ENCODE peak calls at places on chromosomes 6 and 20, in ten cellular contexts. One of them, this sample, is unnamed.

GRCh38 chr6:79628466-79629288 is 2.5 kb upstream of the SH3BGRL2 start:
- DNase-seq in heart right ventricle: no peak
- DNase-seq in astrocyte of the spinal cord: no peak
- DNase-seq in stimulated activated CD4-positive, alpha-beta T cell treated with anti-CD3 and anti-CD28 coated beads, TNF-alpha, amount 100 ng/mL, for 1 hour: no peak
- DNase-seq in neural progenitor cell: no peak
- DNase-seq in stimulated activated CD8-positive, alpha-beta memory T cell treated with anti-CD3 and anti-CD28 coated beads, Interleukin-2, amount 100 ng/mL, for 1 hour: no peak
- DNase-seq in SK-N-SH: no peak
- DNase-seq in GM12865: no peak
- DNase-seq in uterus: no peak
- DNase-seq in dermis microvascular lymphatic vessel endothelial cell: no peak
- DNase-seq in this sample: no peak

GRCh38 chr20:17611540-17612286 is 41.8 kb downstream of the DSTN start:
- DNase-seq in heart right ventricle: no peak
- DNase-seq in astrocyte of the spinal cord: no peak
- DNase-seq in stimulated activated CD4-positive, alpha-beta T cell treated with anti-CD3 and anti-CD28 coated beads, TNF-alpha, amount 100 ng/mL, for 1 hour: no peak
- DNase-seq in neural progenitor cell: peak
- DNase-seq in stimulated activated CD8-positive, alpha-beta memory T cell treated with anti-CD3 and anti-CD28 coated beads, Interleukin-2, amount 100 ng/mL, for 1 hour: no peak
- DNase-seq in SK-N-SH: peak
- DNase-seq in GM12865: no peak
- DNase-seq in uterus: no peak
- DNase-seq in dermis microvascular lymphatic vessel endothelial cell: peak
- DNase-seq in this sample: no peak

GRCh38 chr20:23294166-23294565 is 56.4 kb upstream of the NXT1 start:
- DNase-seq in heart right ventricle: no peak
- DNase-seq in astrocyte of the spinal cord: no peak
- DNase-seq in stimulated activated CD4-positive, alpha-beta T cell treated with anti-CD3 and anti-CD28 coated beads, TNF-alpha, amount 100 ng/mL, for 1 hour: no peak
- DNase-seq in neural progenitor cell: no peak
- DNase-seq in stimulated activated CD8-positive, alpha-beta memory T cell treated with anti-CD3 and anti-CD28 coated beads, Interleukin-2, amount 100 ng/mL, for 1 hour: no peak
- DNase-seq in SK-N-SH: no peak
- DNase-seq in GM12865: no peak
- DNase-seq in uterus: no peak
- DNase-seq in dermis microvascular lymphatic vessel endothelial cell: no peak
- DNase-seq in this sample: no peak

GRCh38 chr20:64048402-64049044 is 916 bp downstream of the SOX18 start:
- DNase-seq in heart right ventricle: no peak
- DNase-seq in astrocyte of the spinal cord: no peak
- DNase-seq in stimulated activated CD4-positive, alpha-beta T cell treated with anti-CD3 and anti-CD28 coated beads, TNF-alpha, amount 100 ng/mL, for 1 hour: no peak
- DNase-seq in neural progenitor cell: peak
- DNase-seq in stimulated activated CD8-positive, alpha-beta memory T cell treated with anti-CD3 and anti-CD28 coated beads, Interleukin-2, amount 100 ng/mL, for 1 hour: no peak
- DNase-seq in SK-N-SH: peak
- DNase-seq in GM12865: no peak
- DNase-seq in uterus: no peak
- DNase-seq in dermis microvascular lymphatic vessel endothelial cell: no peak
- DNase-seq in this sample: peak

GRCh38 chr20:5660346-5660745 is 89.9 kb upstream of the SHLD1 start:
- DNase-seq in heart right ventricle: no peak
- DNase-seq in astrocyte of the spinal cord: no peak
- DNase-seq in stimulated activated CD4-positive, alpha-beta T cell treated with anti-CD3 and anti-CD28 coated beads, TNF-alpha, amount 100 ng/mL, for 1 hour: no peak
- DNase-seq in neural progenitor cell: no peak
- DNase-seq in stimulated activated CD8-positive, alpha-beta memory T cell treated with anti-CD3 and anti-CD28 coated beads, Interleukin-2, amount 100 ng/mL, for 1 hour: no peak
- DNase-seq in SK-N-SH: no peak
- DNase-seq in GM12865: no peak
- DNase-seq in uterus: no peak
- DNase-seq in dermis microvascular lymphatic vessel endothelial cell: no peak
- DNase-seq in this sample: no peak

GRCh38 chr6:24522090-24522820 is 27.5 kb downstream of the ALDH5A1 start:
- DNase-seq in heart right ventricle: no peak
- DNase-seq in astrocyte of the spinal cord: no peak
- DNase-seq in stimulated activated CD4-positive, alpha-beta T cell treated with anti-CD3 and anti-CD28 coated beads, TNF-alpha, amount 100 ng/mL, for 1 hour: no peak
- DNase-seq in neural progenitor cell: no peak
- DNase-seq in stimulated activated CD8-positive, alpha-beta memory T cell treated with anti-CD3 and anti-CD28 coated beads, Interleukin-2, amount 100 ng/mL, for 1 hour: no peak
- DNase-seq in SK-N-SH: no peak
- DNase-seq in GM12865: peak
- DNase-seq in uterus: no peak
- DNase-seq in dermis microvascular lymphatic vessel endothelial cell: no peak
- DNase-seq in this sample: no peak

GRCh38 chr20:10674684-10675455 is 1.1 kb upstream of the JAG1 start:
- DNase-seq in heart right ventricle: peak
- DNase-seq in astrocyte of the spinal cord: peak
- DNase-seq in stimulated activated CD4-positive, alpha-beta T cell treated with anti-CD3 and anti-CD28 coated beads, TNF-alpha, amount 100 ng/mL, for 1 hour: no peak
- DNase-seq in neural progenitor cell: peak
- DNase-seq in stimulated activated CD8-positive, alpha-beta memory T cell treated with anti-CD3 and anti-CD28 coated beads, Interleukin-2, amount 100 ng/mL, for 1 hour: no peak
- DNase-seq in SK-N-SH: peak
- DNase-seq in GM12865: peak
- DNase-seq in uterus: peak
- DNase-seq in dermis microvascular lymphatic vessel endothelial cell: peak
- DNase-seq in this sample: peak

GRCh38 chr6:123589973-123590372 is 46.8 kb downstream of the TRDN start:
- DNase-seq in heart right ventricle: no peak
- DNase-seq in astrocyte of the spinal cord: no peak
- DNase-seq in stimulated activated CD4-positive, alpha-beta T cell treated with anti-CD3 and anti-CD28 coated beads, TNF-alpha, amount 100 ng/mL, for 1 hour: no peak
- DNase-seq in neural progenitor cell: no peak
- DNase-seq in stimulated activated CD8-positive, alpha-beta memory T cell treated with anti-CD3 and anti-CD28 coated beads, Interleukin-2, amount 100 ng/mL, for 1 hour: no peak
- DNase-seq in SK-N-SH: no peak
- DNase-seq in GM12865: no peak
- DNase-seq in uterus: no peak
- DNase-seq in dermis microvascular lymphatic vessel endothelial cell: no peak
- DNase-seq in this sample: no peak

GRCh38 chr20:34315236-34315635 is 12.1 kb upstream of the AHCY start:
- DNase-seq in heart right ventricle: no peak
- DNase-seq in astrocyte of the spinal cord: no peak
- DNase-seq in stimulated activated CD4-positive, alpha-beta T cell treated with anti-CD3 and anti-CD28 coated beads, TNF-alpha, amount 100 ng/mL, for 1 hour: no peak
- DNase-seq in neural progenitor cell: no peak
- DNase-seq in stimulated activated CD8-positive, alpha-beta memory T cell treated with anti-CD3 and anti-CD28 coated beads, Interleukin-2, amount 100 ng/mL, for 1 hour: no peak
- DNase-seq in SK-N-SH: no peak
- DNase-seq in GM12865: no peak
- DNase-seq in uterus: no peak
- DNase-seq in dermis microvascular lymphatic vessel endothelial cell: no peak
- DNase-seq in this sample: no peak

GRCh38 chr6:28695671-28696537 is 170.2 kb downstream of the GPX5 start:
- DNase-seq in heart right ventricle: no peak
- DNase-seq in astrocyte of the spinal cord: no peak
- DNase-seq in stimulated activated CD4-positive, alpha-beta T cell treated with anti-CD3 and anti-CD28 coated beads, TNF-alpha, amount 100 ng/mL, for 1 hour: no peak
- DNase-seq in neural progenitor cell: no peak
- DNase-seq in stimulated activated CD8-positive, alpha-beta memory T cell treated with anti-CD3 and anti-CD28 coated beads, Interleukin-2, amount 100 ng/mL, for 1 hour: no peak
- DNase-seq in SK-N-SH: no peak
- DNase-seq in GM12865: no peak
- DNase-seq in uterus: no peak
- DNase-seq in dermis microvascular lymphatic vessel endothelial cell: no peak
- DNase-seq in this sample: no peak

GRCh38 chr6:35084511-35085203 is 56.5 kb downstream of the TCP11 start:
- DNase-seq in heart right ventricle: no peak
- DNase-seq in astrocyte of the spinal cord: no peak
- DNase-seq in stimulated activated CD4-positive, alpha-beta T cell treated with anti-CD3 and anti-CD28 coated beads, TNF-alpha, amount 100 ng/mL, for 1 hour: no peak
- DNase-seq in neural progenitor cell: no peak
- DNase-seq in stimulated activated CD8-positive, alpha-beta memory T cell treated with anti-CD3 and anti-CD28 coated beads, Interleukin-2, amount 100 ng/mL, for 1 hour: no peak
- DNase-seq in SK-N-SH: peak
- DNase-seq in GM12865: no peak
- DNase-seq in uterus: no peak
- DNase-seq in dermis microvascular lymphatic vessel endothelial cell: no peak
- DNase-seq in this sample: no peak

GRCh38 chr6:18214003-18214402 is 50.3 kb downstream of the DEK start:
- DNase-seq in heart right ventricle: no peak
- DNase-seq in astrocyte of the spinal cord: no peak
- DNase-seq in stimulated activated CD4-positive, alpha-beta T cell treated with anti-CD3 and anti-CD28 coated beads, TNF-alpha, amount 100 ng/mL, for 1 hour: no peak
- DNase-seq in neural progenitor cell: no peak
- DNase-seq in stimulated activated CD8-positive, alpha-beta memory T cell treated with anti-CD3 and anti-CD28 coated beads, Interleukin-2, amount 100 ng/mL, for 1 hour: no peak
- DNase-seq in SK-N-SH: no peak
- DNase-seq in GM12865: peak
- DNase-seq in uterus: no peak
- DNase-seq in dermis microvascular lymphatic vessel endothelial cell: no peak
- DNase-seq in this sample: peak

GRCh38 chr20:32158943-32159660 is 48.4 kb downstream of the PLAGL2 start:
- DNase-seq in heart right ventricle: no peak
- DNase-seq in astrocyte of the spinal cord: no peak
- DNase-seq in stimulated activated CD4-positive, alpha-beta T cell treated with anti-CD3 and anti-CD28 coated beads, TNF-alpha, amount 100 ng/mL, for 1 hour: no peak
- DNase-seq in neural progenitor cell: no peak
- DNase-seq in stimulated activated CD8-positive, alpha-beta memory T cell treated with anti-CD3 and anti-CD28 coated beads, Interleukin-2, amount 100 ng/mL, for 1 hour: no peak
- DNase-seq in SK-N-SH: no peak
- DNase-seq in GM12865: no peak
- DNase-seq in uterus: no peak
- DNase-seq in dermis microvascular lymphatic vessel endothelial cell: no peak
- DNase-seq in this sample: no peak

GRCh38 chr20:5168582-5169396 is 42.0 kb downstream of the CDS2 start:
- DNase-seq in heart right ventricle: no peak
- DNase-seq in astrocyte of the spinal cord: peak
- DNase-seq in stimulated activated CD4-positive, alpha-beta T cell treated with anti-CD3 and anti-CD28 coated beads, TNF-alpha, amount 100 ng/mL, for 1 hour: no peak
- DNase-seq in neural progenitor cell: no peak
- DNase-seq in stimulated activated CD8-positive, alpha-beta memory T cell treated with anti-CD3 and anti-CD28 coated beads, Interleukin-2, amount 100 ng/mL, for 1 hour: no peak
- DNase-seq in SK-N-SH: no peak
- DNase-seq in GM12865: no peak
- DNase-seq in uterus: no peak
- DNase-seq in dermis microvascular lymphatic vessel endothelial cell: peak
- DNase-seq in this sample: peak

GRCh38 chr6:151666526-151666925 is 141.0 kb upstream of the ESR1 start:
- DNase-seq in heart right ventricle: no peak
- DNase-seq in astrocyte of the spinal cord: no peak
- DNase-seq in stimulated activated CD4-positive, alpha-beta T cell treated with anti-CD3 and anti-CD28 coated beads, TNF-alpha, amount 100 ng/mL, for 1 hour: no peak
- DNase-seq in neural progenitor cell: no peak
- DNase-seq in stimulated activated CD8-positive, alpha-beta memory T cell treated with anti-CD3 and anti-CD28 coated beads, Interleukin-2, amount 100 ng/mL, for 1 hour: no peak
- DNase-seq in SK-N-SH: no peak
- DNase-seq in GM12865: no peak
- DNase-seq in uterus: no peak
- DNase-seq in dermis microvascular lymphatic vessel endothelial cell: no peak
- DNase-seq in this sample: no peak

GRCh38 chr6:36029464-36029863 is 1.9 kb downstream of the MAPK14 start:
- DNase-seq in heart right ventricle: no peak
- DNase-seq in astrocyte of the spinal cord: peak
- DNase-seq in stimulated activated CD4-positive, alpha-beta T cell treated with anti-CD3 and anti-CD28 coated beads, TNF-alpha, amount 100 ng/mL, for 1 hour: no peak
- DNase-seq in neural progenitor cell: no peak
- DNase-seq in stimulated activated CD8-positive, alpha-beta memory T cell treated with anti-CD3 and anti-CD28 coated beads, Interleukin-2, amount 100 ng/mL, for 1 hour: no peak
- DNase-seq in SK-N-SH: no peak
- DNase-seq in GM12865: no peak
- DNase-seq in uterus: no peak
- DNase-seq in dermis microvascular lymphatic vessel endothelial cell: peak
- DNase-seq in this sample: peak

GRCh38 chr6:140921366-140922226 is 1211.1 kb upstream of the GJE1 start:
- DNase-seq in heart right ventricle: no peak
- DNase-seq in astrocyte of the spinal cord: peak
- DNase-seq in stimulated activated CD4-positive, alpha-beta T cell treated with anti-CD3 and anti-CD28 coated beads, TNF-alpha, amount 100 ng/mL, for 1 hour: no peak
- DNase-seq in neural progenitor cell: peak
- DNase-seq in stimulated activated CD8-positive, alpha-beta memory T cell treated with anti-CD3 and anti-CD28 coated beads, Interleukin-2, amount 100 ng/mL, for 1 hour: no peak
- DNase-seq in SK-N-SH: peak
- DNase-seq in GM12865: peak
- DNase-seq in uterus: no peak
- DNase-seq in dermis microvascular lymphatic vessel endothelial cell: peak
- DNase-seq in this sample: peak

GRCh38 chr20:7736336-7736735 is 203.9 kb downstream of the HAO1 start:
- DNase-seq in heart right ventricle: no peak
- DNase-seq in astrocyte of the spinal cord: no peak
- DNase-seq in stimulated activated CD4-positive, alpha-beta T cell treated with anti-CD3 and anti-CD28 coated beads, TNF-alpha, amount 100 ng/mL, for 1 hour: no peak
- DNase-seq in neural progenitor cell: no peak
- DNase-seq in stimulated activated CD8-positive, alpha-beta memory T cell treated with anti-CD3 and anti-CD28 coated beads, Interleukin-2, amount 100 ng/mL, for 1 hour: no peak
- DNase-seq in SK-N-SH: no peak
- DNase-seq in GM12865: no peak
- DNase-seq in uterus: no peak
- DNase-seq in dermis microvascular lymphatic vessel endothelial cell: peak
- DNase-seq in this sample: no peak

GRCh38 chr20:55200317-55200716 is 724.9 kb downstream of the DOK5 start:
- DNase-seq in heart right ventricle: no peak
- DNase-seq in astrocyte of the spinal cord: no peak
- DNase-seq in stimulated activated CD4-positive, alpha-beta T cell treated with anti-CD3 and anti-CD28 coated beads, TNF-alpha, amount 100 ng/mL, for 1 hour: no peak
- DNase-seq in neural progenitor cell: no peak
- DNase-seq in stimulated activated CD8-positive, alpha-beta memory T cell treated with anti-CD3 and anti-CD28 coated beads, Interleukin-2, amount 100 ng/mL, for 1 hour: no peak
- DNase-seq in SK-N-SH: no peak
- DNase-seq in GM12865: no peak
- DNase-seq in uterus: no peak
- DNase-seq in dermis microvascular lymphatic vessel endothelial cell: no peak
- DNase-seq in this sample: no peak

GRCh38 chr6:117448011-117448410 is 22.3 kb upstream of the ROS1 start:
- DNase-seq in heart right ventricle: no peak
- DNase-seq in astrocyte of the spinal cord: peak
- DNase-seq in stimulated activated CD4-positive, alpha-beta T cell treated with anti-CD3 and anti-CD28 coated beads, TNF-alpha, amount 100 ng/mL, for 1 hour: no peak
- DNase-seq in neural progenitor cell: peak
- DNase-seq in stimulated activated CD8-positive, alpha-beta memory T cell treated with anti-CD3 and anti-CD28 coated beads, Interleukin-2, amount 100 ng/mL, for 1 hour: no peak
- DNase-seq in SK-N-SH: no peak
- DNase-seq in GM12865: no peak
- DNase-seq in uterus: no peak
- DNase-seq in dermis microvascular lymphatic vessel endothelial cell: no peak
- DNase-seq in this sample: no peak

This sample was measured in NB4.